ENCODE peak calls at places on chromosomes 16 and 17, in seven cellular contexts. One of them, this sample, is unnamed.

GRCh38 chr16:90019543-90020259 is 445 bp upstream of the DBNDD1 start:
- DNase-seq in RPMI8226: peak; percentile 65
- DNase-seq in activated CD8-positive, alpha-beta memory T cell treated with anti-CD3 and anti-CD28 coated beads, Interleukin-2, amount 10 ng/mL, durations not matched to agents 7 days and 5 days: no peak
- DNase-seq in lung microvascular endothelial cell: peak; percentile 65
- DNase-seq in stimulated activated CD8-positive, alpha-beta memory T cell treated with anti-CD3 and anti-CD28 coated beads, Interleukin-4, amount 100 ng/mL, for 1 hour: no peak
- DNase-seq in HT-29: peak; percentile 30
- DNase-seq in dermis microvascular lymphatic vessel endothelial cell: no peak
- DNase-seq in this sample: no peak

GRCh38 chr17:77424585-77425344 is 284.0 kb downstream of the SEC14L1 start:
- DNase-seq in RPMI8226: peak; percentile 30
- DNase-seq in activated CD8-positive, alpha-beta memory T cell treated with anti-CD3 and anti-CD28 coated beads, Interleukin-2, amount 10 ng/mL, durations not matched to agents 7 days and 5 days: no peak
- DNase-seq in lung microvascular endothelial cell: peak; percentile 86
- DNase-seq in stimulated activated CD8-positive, alpha-beta memory T cell treated with anti-CD3 and anti-CD28 coated beads, Interleukin-4, amount 100 ng/mL, for 1 hour: no peak
- DNase-seq in HT-29: peak; percentile 65
- DNase-seq in dermis microvascular lymphatic vessel endothelial cell: peak; percentile 61
- DNase-seq in this sample: no peak

GRCh38 chr17:81392909-81393654 is 2.2 kb upstream of the BAHCC1 start:
- DNase-seq in RPMI8226: no peak
- DNase-seq in activated CD8-positive, alpha-beta memory T cell treated with anti-CD3 and anti-CD28 coated beads, Interleukin-2, amount 10 ng/mL, durations not matched to agents 7 days and 5 days: no peak
- DNase-seq in lung microvascular endothelial cell: peak; percentile 62
- DNase-seq in stimulated activated CD8-positive, alpha-beta memory T cell treated with anti-CD3 and anti-CD28 coated beads, Interleukin-4, amount 100 ng/mL, for 1 hour: no peak
- DNase-seq in HT-29: no peak
- DNase-seq in dermis microvascular lymphatic vessel endothelial cell: no peak
- DNase-seq in this sample: no peak

GRCh38 chr17:48241131-48241591 is 133.6 kb downstream of the SNX11 start:
- DNase-seq in RPMI8226: peak; percentile 84
- DNase-seq in activated CD8-positive, alpha-beta memory T cell treated with anti-CD3 and anti-CD28 coated beads, Interleukin-2, amount 10 ng/mL, durations not matched to agents 7 days and 5 days: peak; percentile 71
- DNase-seq in lung microvascular endothelial cell: peak; percentile 57
- DNase-seq in stimulated activated CD8-positive, alpha-beta memory T cell treated with anti-CD3 and anti-CD28 coated beads, Interleukin-4, amount 100 ng/mL, for 1 hour: no peak
- DNase-seq in HT-29: no peak
- DNase-seq in dermis microvascular lymphatic vessel endothelial cell: no peak
- DNase-seq in this sample: no peak

GRCh38 chr17:4903051-4903818 is at the start of gene CHRNE:
- DNase-seq in RPMI8226: peak; percentile 89
- DNase-seq in activated CD8-positive, alpha-beta memory T cell treated with anti-CD3 and anti-CD28 coated beads, Interleukin-2, amount 10 ng/mL, durations not matched to agents 7 days and 5 days: peak; percentile 87
- DNase-seq in lung microvascular endothelial cell: peak; percentile 90
- DNase-seq in stimulated activated CD8-positive, alpha-beta memory T cell treated with anti-CD3 and anti-CD28 coated beads, Interleukin-4, amount 100 ng/mL, for 1 hour: no peak
- DNase-seq in HT-29: peak; percentile 82
- DNase-seq in dermis microvascular lymphatic vessel endothelial cell: peak; percentile 76
- DNase-seq in this sample: no peak

GRCh38 chr16:23296994-23297393 is 5.1 kb upstream of the SCNN1B start:
- DNase-seq in RPMI8226: peak; percentile 58
- DNase-seq in activated CD8-positive, alpha-beta memory T cell treated with anti-CD3 and anti-CD28 coated beads, Interleukin-2, amount 10 ng/mL, durations not matched to agents 7 days and 5 days: no peak
- DNase-seq in lung microvascular endothelial cell: no peak
- DNase-seq in stimulated activated CD8-positive, alpha-beta memory T cell treated with anti-CD3 and anti-CD28 coated beads, Interleukin-4, amount 100 ng/mL, for 1 hour: no peak
- DNase-seq in HT-29: peak; percentile 45
- DNase-seq in dermis microvascular lymphatic vessel endothelial cell: no peak
- DNase-seq in this sample: no peak

GRCh38 chr16:2585651-2586081 is 47.8 kb downstream of the PDPK1 start:
- DNase-seq in RPMI8226: no peak
- DNase-seq in activated CD8-positive, alpha-beta memory T cell treated with anti-CD3 and anti-CD28 coated beads, Interleukin-2, amount 10 ng/mL, durations not matched to agents 7 days and 5 days: no peak
- DNase-seq in lung microvascular endothelial cell: no peak
- DNase-seq in stimulated activated CD8-positive, alpha-beta memory T cell treated with anti-CD3 and anti-CD28 coated beads, Interleukin-4, amount 100 ng/mL, for 1 hour: no peak
- DNase-seq in HT-29: no peak
- DNase-seq in dermis microvascular lymphatic vessel endothelial cell: no peak
- DNase-seq in this sample: no peak

GRCh38 chr16:85918436-85918835 is 19.5 kb downstream of the IRF8 start:
- DNase-seq in RPMI8226: no peak
- DNase-seq in activated CD8-positive, alpha-beta memory T cell treated with anti-CD3 and anti-CD28 coated beads, Interleukin-2, amount 10 ng/mL, durations not matched to agents 7 days and 5 days: no peak
- DNase-seq in lung microvascular endothelial cell: no peak
- DNase-seq in stimulated activated CD8-positive, alpha-beta memory T cell treated with anti-CD3 and anti-CD28 coated beads, Interleukin-4, amount 100 ng/mL, for 1 hour: no peak
- DNase-seq in HT-29: no peak
- DNase-seq in dermis microvascular lymphatic vessel endothelial cell: no peak
- DNase-seq in this sample: no peak